ENCODE peak calls at places on chromosomes 6 and 20, in ten cellular contexts. B is adipocyte; R is HFF-Myc; G is activated CD4-positive, alpha-beta T cell treated with anti-CD3 and anti-CD28 coated beads for 24 hours; L is activated naive CD4-positive, alpha-beta T cell; U is neural progenitor cell; K is fibroblast of pulmonary artery; V is myocyte; S is NCI-H526; J is HuH-7. A is an unnamed sample.

GRCh38 chr6:155079985-155080452 is 84.9 kb downstream of the TIAM2 start:
- DNase-seq in B (no peak), R (no peak), G (no peak), L (no peak), U (no peak), K (no peak), V (peak), S (no peak), J (no peak), A (no peak)

GRCh38 chr6:132830236-132830799 is 15.9 kb downstream of the RPS12 start:
- DNase-seq in B (peak), R (no peak), G (no peak), L (no peak), U (peak), K (peak), V (peak), S (peak), J (peak), A (no peak)

GRCh38 chr20:62248890-62249560 is 10.7 kb downstream of the OSBPL2 start:
- DNase-seq in B (no peak), R (no peak), G (no peak), L (no peak), U (no peak), K (no peak), V (no peak), S (no peak), J (no peak), A (no peak)

GRCh38 chr6:32551410-32551809 is 21.3 kb upstream of the HLA-DRB5 start:
- DNase-seq in B (no peak), R (no peak), G (no peak), L (no peak), U (no peak), K (peak), V (no peak), S (no peak), J (no peak), A (no peak)

GRCh38 chr6:43784049-43784855 is 14.2 kb downstream of the VEGFA start:
- DNase-seq in B (no peak), R (no peak), G (no peak), L (no peak), U (no peak), K (no peak), V (no peak), S (no peak), J (no peak), A (no peak)

GRCh38 chr20:5822569-5822968 is 72.4 kb downstream of the SHLD1 start:
- DNase-seq in B (no peak), R (no peak), G (no peak), L (no peak), U (no peak), K (no peak), V (no peak), S (no peak), J (no peak), A (no peak)

GRCh38 chr6:6825986-6826901 is 237.7 kb downstream of the LY86 start:
- DNase-seq in B (no peak), R (no peak), G (no peak), L (no peak), U (no peak), K (peak), V (peak), S (peak), J (no peak), A (peak)

GRCh38 chr20:57130160-57130772 is 136.2 kb downstream of the BMP7 start:
- DNase-seq in B (no peak), R (no peak), G (no peak), L (no peak), U (no peak), K (no peak), V (no peak), S (no peak), J (no peak), A (peak)

GRCh38 chr20:47610247-47610944 is 108.7 kb downstream of the NCOA3 start:
- DNase-seq in B (peak), R (peak), G (peak), L (no peak), U (no peak), K (peak), V (peak), S (no peak), J (no peak), A (no peak)

GRCh38 chr20:48791014-48791413 is 36.8 kb downstream of the PREX1 start:
- DNase-seq in B (no peak), R (no peak), G (no peak), L (no peak), U (no peak), K (no peak), V (no peak), S (peak), J (no peak), A (no peak)

GRCh38 chr6:786946-787763 is 94.2 kb upstream of the EXOC2 start:
- DNase-seq in B (peak), R (no peak), G (no peak), L (no peak), U (peak), K (peak), V (peak), S (peak), J (peak), A (no peak)

GRCh38 chr6:163745566-163746400 is 331.3 kb downstream of the QKI start:
- DNase-seq in B (peak), R (peak), G (no peak), L (no peak), U (peak), K (peak), V (peak), S (no peak), J (no peak), A (no peak)

GRCh38 chr6:6875818-6876470 is 231.8 kb upstream of the RREB1 start:
- DNase-seq in B (peak), R (no peak), G (no peak), L (no peak), U (no peak), K (peak), V (peak), S (no peak), J (no peak), A (peak)

GRCh38 chr6:127516676-127517273 is 2.4 kb downstream of the MTCL3 start:
- DNase-seq in B (peak), R (no peak), G (peak), L (no peak), U (peak), K (peak), V (peak), S (peak), J (peak), A (peak)

GRCh38 chr6:166786704-166787293 is 159.7 kb upstream of the RPS6KA2 start:
- DNase-seq in B (peak), R (peak), G (no peak), L (no peak), U (peak), K (peak), V (peak), S (peak), J (peak), A (no peak)